ENCODE peak calls at places on chromosomes 4 and X, in seven cellular contexts. Q is K562, F is HCT116, X is GM12878, G is HepG2, L is SK-N-SH, V is H1. E is an unnamed sample.
A peak's percentile ranks its signal among the peaks of the same experiment; 100 is the strongest.

GRCh38 chr4:36921474-36922220 is 322.9 kb upstream of the NWD2 start:
- DNase-seq in L (no peak), V (no peak), X (no peak), Q (no peak), G (no peak), F (no peak), E (no peak)

GRCh38 chrX:78455901-78456300 is 128.5 kb upstream of the CYSLTR1 start:
- DNase-seq in X (no peak), L (no peak), V (no peak), G (no peak), F (no peak), Q (no peak), E (no peak)

GRCh38 chr4:54082168-54082567 is 17.8 kb upstream of the CHIC2 start:
- DNase-seq in G (peak; percentile 95), L (no peak), F (peak; percentile 70), V (no peak), X (no peak), Q (no peak), E (no peak)

GRCh38 chrX:10450959-10451355 is 169.4 kb downstream of the MID1 start:
- DNase-seq in L (no peak), F (no peak), X (no peak), Q (no peak), V (no peak), G (no peak), E (no peak)

GRCh38 chr4:75889537-75890199 is 12.6 kb downstream of the PPEF2 start:
- DNase-seq in Q (no peak), V (no peak), L (no peak), F (no peak), X (no peak), G (no peak), E (no peak)

GRCh38 chrX:123869488-123869887 is 9.6 kb downstream of the XIAP start:
- DNase-seq in L (no peak), V (no peak), F (no peak), Q (no peak), X (no peak), G (no peak), E (no peak)

GRCh38 chr4:39043058-39043696 is 11.0 kb upstream of the TMEM156 start:
- DNase-seq in G (peak; percentile 94), F (no peak), L (no peak), X (no peak), Q (no peak), V (no peak), E (peak; percentile 11)

GRCh38 chr4:54165438-54165837 is 63.7 kb upstream of the PDGFRA start:
- DNase-seq in V (no peak), G (peak; percentile 7), X (no peak), Q (no peak), L (no peak), F (peak; percentile 36), E (no peak)

GRCh38 chr4:148618856-148619255 is 176.6 kb upstream of the NR3C2 start:
- DNase-seq in F (no peak), G (no peak), Q (no peak), V (no peak), L (no peak), X (no peak), E (no peak)

GRCh38 chrX:139967300-139967699 is 2.0 kb upstream of the CXorf66 start:
- DNase-seq in L (peak; percentile 15), F (no peak), Q (peak; percentile 21), X (no peak), V (no peak), G (peak; percentile 9), E (no peak)

GRCh38 chr4:95728145-95728544 is 111.7 kb upstream of the PDHA2 start:
- DNase-seq in Q (no peak), L (no peak), G (no peak), F (no peak), X (no peak), V (no peak), E (no peak)

GRCh38 chr4:5003372-5003857 is 15.8 kb downstream of the CYTL1 start:
- DNase-seq in L (no peak), G (no peak), X (no peak), F (no peak), V (no peak), Q (peak; percentile 87), E (no peak)
- TF ChIP-seq JUND in L (no peak), G (no peak), X (no peak), F (no peak), V (no peak), Q (peak; percentile 92), E (no peak)

GRCh38 chrX:133892337-133892736 is 93.1 kb downstream of the GPC3 start:
- DNase-seq in L (no peak), V (no peak), G (peak; percentile 67), Q (no peak), F (no peak), X (no peak), E (no peak)

GRCh38 chrX:133884430-133885394 is 100.7 kb downstream of the GPC3 start:
- DNase-seq in F (no peak), X (no peak), Q (no peak), G (peak; percentile 63), V (no peak), L (no peak), E (no peak)

DNA sequence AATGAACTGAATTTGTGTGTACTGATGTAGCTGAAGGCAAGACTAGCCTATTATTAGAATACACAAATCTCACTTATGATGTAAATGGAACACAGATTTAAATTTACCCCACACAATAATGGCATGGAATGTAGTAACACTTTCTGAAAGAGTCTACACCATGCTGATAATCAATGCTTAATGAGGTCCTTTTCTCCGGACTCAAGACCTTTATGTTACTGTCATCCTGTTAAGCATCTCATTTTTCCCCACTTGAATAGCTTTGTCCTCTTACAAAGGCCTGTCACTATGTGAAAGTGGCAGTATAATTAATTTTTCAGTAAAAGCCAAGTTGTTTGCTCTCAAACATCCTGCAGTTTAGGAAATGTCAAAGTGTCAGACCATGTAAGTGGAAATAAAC is 96.5 kb downstream of the GPC3 start:
- DNase-seq in V (no peak), G (no peak), X (no peak), F (no peak), L (no peak), Q (no peak), E (no peak)
- TF ChIP-seq JUND in V (no peak), G (no peak), X (no peak), F (no peak), L (no peak), Q (no peak), E (no peak)

GRCh38 chr4:8754634-8755589 is 116.7 kb downstream of the HMX1 start:
- DNase-seq in F (no peak), V (no peak), L (no peak), G (no peak), Q (no peak), X (no peak), E (peak; percentile 23)
- TF ChIP-seq JUND in F (no peak), V (no peak), L (no peak), G (no peak), Q (no peak), X (no peak), E (no peak)

GRCh38 chr4:30722916-30723270 is 2.7 kb downstream of the PCDH7 start:
- DNase-seq in F (no peak), V (no peak), X (no peak), Q (no peak), L (peak; percentile 14), G (no peak), E (no peak)
- TF ChIP-seq JUND in F (no peak), V (no peak), X (no peak), Q (no peak), L (no peak), G (no peak), E (no peak)

GRCh38 chr4:182124359-182124758 is 118.8 kb upstream of the TENM3 start:
- DNase-seq in G (no peak), F (no peak), X (no peak), Q (no peak), V (no peak), L (no peak), E (no peak)
- TF ChIP-seq JUND in G (no peak), F (no peak), X (no peak), Q (no peak), V (no peak), L (no peak), E (no peak)

DNA sequence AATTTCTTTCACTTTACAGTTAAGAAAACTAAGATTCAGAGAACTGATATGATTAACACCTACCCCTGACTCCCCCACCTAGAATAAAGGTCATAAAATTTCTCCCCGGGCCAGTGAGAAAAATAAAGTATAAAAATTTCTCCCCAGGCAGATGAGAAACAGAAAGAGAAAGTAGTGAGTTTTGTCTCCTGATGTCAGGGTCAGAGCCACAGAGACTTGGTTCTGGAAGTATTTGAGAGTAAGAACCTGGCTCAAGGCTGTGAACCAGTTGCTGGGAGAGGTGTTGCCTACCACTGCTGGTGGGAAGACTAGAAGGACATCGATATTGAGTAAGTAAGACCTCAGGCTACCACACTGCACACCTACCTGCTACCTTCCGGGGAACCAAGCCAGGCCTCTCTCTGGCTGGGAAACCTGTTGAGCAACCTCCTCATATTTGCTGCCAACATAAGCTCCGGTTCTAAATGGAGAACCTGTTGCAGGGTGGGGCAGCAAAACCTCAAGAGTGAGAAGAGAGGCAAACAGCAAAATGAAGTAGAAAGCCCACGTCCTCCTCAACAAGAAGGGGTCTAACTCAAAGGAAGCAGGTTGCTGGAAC is 104.2 kb upstream of the PUDP start:
- DNase-seq in Q (no peak), X (no peak), V (no peak), F (no peak), L (no peak), G (no peak), E (peak; percentile 31)
- TF ChIP-seq JUND in Q (no peak), X (no peak), V (no peak), F (no peak), L (no peak), G (no peak), E (no peak)

DNA sequence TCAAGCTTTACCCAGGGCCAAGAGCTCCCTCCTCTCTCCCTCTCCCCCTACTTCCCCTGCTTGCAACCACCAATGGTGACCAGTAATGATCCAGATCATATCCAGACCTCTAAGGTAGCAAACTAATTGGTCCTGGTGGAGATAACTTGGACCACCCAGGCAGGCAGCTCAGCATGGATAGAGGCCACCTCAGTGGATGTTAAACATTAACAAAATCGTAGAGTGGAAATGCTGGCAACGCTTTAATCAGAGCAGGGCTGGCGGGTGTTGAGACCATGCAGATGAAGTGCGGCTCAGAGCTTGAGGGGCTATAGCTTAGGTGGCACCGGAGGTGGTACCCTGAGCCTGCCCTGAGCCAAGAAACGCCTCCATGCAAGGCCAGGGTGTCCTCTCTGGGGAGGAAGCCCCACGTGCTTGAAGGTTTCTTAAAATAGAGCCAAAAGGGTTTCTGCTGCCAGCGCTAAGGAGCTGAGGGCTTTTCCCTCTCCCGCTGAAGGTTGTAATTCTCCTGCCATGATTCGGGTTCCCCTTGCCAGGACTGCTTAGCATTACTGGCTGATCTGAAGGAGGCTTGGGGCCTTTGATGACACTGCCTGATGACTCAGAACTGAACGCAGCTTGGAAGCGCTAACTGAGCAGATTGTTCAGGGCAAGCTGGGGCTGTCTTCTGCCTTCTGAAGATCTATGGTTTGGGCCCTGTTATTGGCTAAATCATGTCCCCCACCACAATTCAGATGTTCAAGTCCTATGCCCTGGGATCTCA is 177.8 kb upstream of the ATP6AP2 start:
- DNase-seq in L (no peak), V (no peak), F (no peak), Q (peak; percentile 20), X (no peak), G (no peak), E (no peak)
- TF ChIP-seq JUND in L (no peak), V (no peak), F (no peak), Q (peak; percentile 81), X (no peak), G (no peak), E (no peak)